ENCODE peak calls at places on chromosomes 13 and 19, in six cellular contexts. L is tibial nerve, O is H9, D is upper lobe of right lung, C is mammary epithelial cell, U is heart right ventricle. Y is an unnamed sample. For H3K9me3, the result is how much of the 10 kb centered on the place peaks cover.

GRCh38 chr13:33766724-33767123 is 51.2 kb upstream of the RFC3 start:
- DNase-seq in O (no peak), L (no peak), C (no peak), D (no peak), U (no peak), Y (no peak)

GRCh38 chr13:39370048-39370447 is 232.9 kb downstream of the LHFPL6 start:
- DNase-seq in U (no peak), O (no peak), L (no peak), D (no peak), C (no peak), Y (no peak)

GRCh38 chr13:20160346-20161274 is at the start of gene GJA3:
- DNase-seq in L (no peak), O (peak), D (no peak), C (peak), U (peak), Y (no peak)

GRCh38 chr13:96299235-96299634 is 209.3 kb downstream of the HS6ST3 start:
- DNase-seq in O (no peak), U (no peak), D (no peak), C (no peak), L (no peak), Y (no peak)

GRCh38 chr13:114077121-114077937 is 55.1 kb downstream of the RASA3 start:
- DNase-seq in D (peak), O (no peak), L (peak), U (no peak), C (no peak), Y (peak)

GRCh38 chr13:95267662-95268369 is 33.4 kb downstream of the ABCC4 start:
- DNase-seq in L (no peak), D (no peak), C (peak), O (no peak), U (no peak), Y (no peak)

GRCh38 chr13:49635599-49636433 is 7.5 kb downstream of the ARL11 start:
- DNase-seq in D (no peak), L (no peak), C (peak), O (peak), U (peak), Y (no peak)

GRCh38 chr19:11268783-11269267 is 6.5 kb upstream of the DOCK6 start:
- DNase-seq in D (no peak), L (peak), O (no peak), C (peak), U (peak), Y (no peak)

GRCh38 chr13:66689628-66690027 is 540.5 kb downstream of the PCDH9 start:
- DNase-seq in U (no peak), L (no peak), C (no peak), O (no peak), D (no peak), Y (no peak)

GRCh38 chr13:75670496-75670895 is 34.4 kb downstream of the LMO7 start:
- DNase-seq in D (no peak), C (no peak), U (no peak), L (no peak), O (no peak), Y (no peak)

GRCh38 chr19:55132453-55133129 is 15.2 kb upstream of the PPP1R12C start:
- DNase-seq in C (no peak), O (no peak), U (no peak), L (no peak), D (no peak), Y (no peak)

GRCh38 chr13:30735025-30735967 is at the start of gene ALOX5AP:
- DNase-seq in D (no peak), L (no peak), U (no peak), C (no peak), O (no peak), Y (no peak)

GRCh38 chr19:3450796-3451411 is 29.4 kb downstream of the SMIM24 start:
- DNase-seq in D (peak), L (no peak), O (no peak), C (peak), U (peak), Y (peak)

GRCh38 chr13:113531041-113531873 is 40.7 kb upstream of the DCUN1D2 start:
- DNase-seq in D (peak), U (no peak), C (no peak), O (peak), L (no peak), Y (peak)

GRCh38 chr19:33441277-33441699 is 67.8 kb downstream of the CEBPG start:
- DNase-seq in U (no peak), L (no peak), O (no peak), C (no peak), D (peak), Y (peak)

GRCh38 chr19:54692294-54692615 is 29.5 kb downstream of the LILRB4 start:
- DNase-seq in U (no peak), L (no peak), C (no peak), D (no peak), O (no peak), Y (no peak)

GRCh38 chr13:28805193-28805819 is 14.8 kb upstream of the MTUS2 start:
- DNase-seq in O (peak), D (no peak), L (no peak), U (peak), C (no peak), Y (peak)

GRCh38 chr13:57633141-57633949 is 1.8 kb downstream of the PCDH17 start:
- DNase-seq in O (peak), U (peak), L (no peak), D (peak), C (no peak), Y (peak)

GRCh38 chr13:32902898-32903297 is 113.3 kb upstream of the KL start:
- DNase-seq in D (no peak), O (peak), C (no peak), L (peak), U (peak), Y (peak)

GRCh38 chr13:50575138-50575537 is 268.4 kb downstream of the DLEU7 start:
- DNase-seq in C (no peak), D (no peak), U (no peak), O (no peak), L (no peak), Y (no peak)

GRCh38 chr19:53664152-53664551 is 32.4 kb downstream of the DPRX start:
- DNase-seq in O (no peak), L (no peak), C (no peak), D (no peak), U (no peak), Y (no peak)

GRCh38 chr19:20124879-20125278 is 42.1 kb upstream of the ZNF486 start:
- DNase-seq in D (no peak), U (no peak), L (no peak), O (no peak), C (no peak), Y (no peak)

GRCh38 chr13:111639994-111640393 is 319.6 kb downstream of the TEX29 start:
- DNase-seq in D (no peak), U (no peak), O (peak), C (no peak), L (no peak), Y (no peak)

GRCh38 chr19:54208784-54209057 is 8.1 kb downstream of the RPS9 start:
- DNase-seq in O (no peak), U (no peak), L (no peak), C (no peak), D (no peak), Y (no peak)

DNA sequence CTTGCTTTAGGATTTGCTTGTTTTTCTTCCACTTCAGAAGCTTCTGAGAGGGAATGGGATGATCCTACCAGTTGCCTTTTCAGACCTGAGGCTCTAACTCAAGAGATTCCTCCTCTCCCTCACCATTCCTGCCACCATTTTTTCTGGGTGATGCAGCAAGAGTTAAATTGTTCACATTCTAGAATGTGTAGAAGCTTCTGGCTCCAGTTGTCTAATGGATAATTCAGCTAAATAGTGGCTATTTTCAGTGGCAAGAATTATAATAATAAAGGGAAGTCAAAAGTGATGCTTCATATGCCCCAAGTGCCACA is 20.9 kb downstream of the BBC3 start:
- DNase-seq in O (no peak), D (no peak), U (no peak), C (no peak), L (no peak), Y (no peak)
- H3K27ac ChIP-seq in O (peak), D (no peak), U (peak), C (no peak), L (peak), Y (no peak)

DNA sequence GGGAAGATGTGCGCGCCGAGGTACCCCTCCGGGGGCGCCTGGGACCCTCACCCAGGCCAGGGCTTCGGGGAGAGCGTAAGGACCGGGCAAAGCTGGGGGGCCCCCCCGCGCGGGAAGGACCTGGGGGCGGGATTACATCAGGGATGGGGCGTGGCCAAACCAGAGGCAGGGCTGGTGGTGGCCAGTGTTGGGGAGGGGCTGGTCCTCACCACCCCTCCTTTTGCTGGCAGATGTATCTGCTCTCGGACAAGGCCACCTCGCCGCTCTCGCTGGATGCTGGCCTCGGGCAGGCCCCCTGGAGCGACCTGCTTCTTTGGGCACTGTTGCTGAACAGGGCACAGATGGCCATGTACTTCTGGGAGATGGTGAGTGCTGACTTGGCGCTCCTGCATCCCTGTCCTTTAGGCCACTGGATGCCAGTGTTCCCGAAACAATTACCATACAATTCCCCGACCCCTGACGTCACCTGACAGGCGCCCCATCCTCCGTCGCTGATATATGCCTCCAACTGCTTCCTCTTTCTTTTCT is 25.3 kb downstream of the TRPM4 start:
- DNase-seq in L (no peak), C (no peak), O (peak), D (no peak), U (no peak), Y (no peak)
- H3K9me3 ChIP-seq in L (under half), C (under half), O (under half), D (under half), U (under half), Y (under half)

GRCh38 chr19:21612403-21612872 is 107.0 kb downstream of the ZNF429 start:
- DNase-seq in U (no peak), O (no peak), D (no peak), C (no peak), L (no peak), Y (no peak)

GRCh38 chr19:21617740-21618339 is 112.4 kb downstream of the ZNF429 start:
- DNase-seq in L (no peak), O (no peak), U (no peak), C (no peak), D (no peak), Y (no peak)
- H3K27ac ChIP-seq in L (no peak), O (no peak), U (no peak), C (no peak), D (no peak), Y (no peak)

GRCh38 chr19:8897106-8897505 is 64.9 kb downstream of the MBD3L1 start:
- DNase-seq in O (no peak), U (no peak), L (no peak), D (no peak), C (no peak), Y (no peak)
- H3K9me3 ChIP-seq in O (half or more), U (under half), L (under half), D (under half), C (under half), Y (under half)

DNA sequence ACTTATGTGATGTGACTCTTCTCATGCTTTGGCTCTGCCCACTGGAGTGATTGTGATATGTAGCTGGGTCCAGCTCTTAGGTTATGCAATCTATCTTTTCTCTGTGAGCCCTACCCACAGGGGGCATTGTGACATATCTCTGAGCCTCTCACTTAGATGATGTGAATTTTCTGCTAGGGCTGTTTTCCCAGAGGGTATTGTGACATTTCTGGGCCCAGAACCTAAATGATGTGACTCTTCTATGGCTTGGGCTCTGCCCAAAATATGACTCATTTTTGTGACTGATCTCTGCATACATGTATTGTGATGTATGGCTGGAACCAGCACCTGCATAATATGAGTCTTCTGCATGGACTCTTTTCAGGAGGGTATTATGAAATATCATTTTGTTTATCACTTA is 12.3 kb upstream of the ZNF254 start:
- DNase-seq in C (peak), D (no peak), U (no peak), O (no peak), L (no peak), Y (no peak)
- H3K27ac ChIP-seq in C (no peak), D (no peak), U (no peak), O (no peak), L (no peak), Y (no peak)